ENCODE peak calls at places on chromosomes 16 and 17, in nine cellular contexts. M, K, G, D, O, L, P, E and W are unnamed samples.
A peak's percentile ranks its signal among the peaks of the same experiment; 100 is the strongest.

GRCh38 chr17:3964203-3965122 is at the start of gene ATP2A3:
- DNase-seq in P (peak; percentile 78), E (no peak), D (no peak), O (no peak), K (peak; percentile 44), G (peak; percentile 61), M (peak; percentile 57), L (no peak), W (peak; percentile 69)

GRCh38 chr17:82878545-82878944 is 38.7 kb upstream of the ZNF750 start:
- DNase-seq in O (no peak), P (no peak), E (no peak), K (no peak), M (no peak), D (no peak), G (peak; percentile 61), L (no peak), W (no peak)

GRCh38 chr17:57739402-57740224 is 5.5 kb downstream of the CCDC182 start:
- DNase-seq in M (no peak), E (no peak), K (no peak), P (peak; percentile 77), G (no peak), L (peak; percentile 69), D (peak; percentile 61), O (no peak), W (no peak)

GRCh38 chr17:1398900-1399299 is 1.1 kb downstream of the YWHAE start:
- DNase-seq in P (no peak), G (no peak), M (no peak), K (no peak), D (no peak), L (no peak), E (peak; percentile 40), O (no peak), W (no peak)

GRCh38 chr17:28896884-28897768 is at the start of gene FLOT2:
- DNase-seq in K (peak; percentile 50), G (peak; percentile 84), P (peak; percentile 88), M (peak; percentile 57), D (no peak), E (peak; percentile 30), L (peak; percentile 79), O (peak; percentile 59), W (peak; percentile 70)

GRCh38 chr17:40536731-40537171 is 28.5 kb downstream of the CCR7 start:
- DNase-seq in K (no peak), L (peak; percentile 46), D (no peak), O (no peak), M (no peak), G (no peak), P (no peak), E (peak; percentile 75), W (no peak)

GRCh38 chr16:56269824-56270684 is 78.8 kb downstream of the GNAO1 start:
- DNase-seq in E (peak; percentile 86), O (no peak), P (peak; percentile 66), M (no peak), D (no peak), L (no peak), K (no peak), G (no peak), W (no peak)

GRCh38 chr17:39973496-39973895 is 7.1 kb upstream of the PSMD3 start:
- DNase-seq in O (no peak), E (no peak), M (no peak), P (no peak), L (no peak), K (no peak), G (no peak), D (no peak), W (no peak)

GRCh38 chr17:266219-266618 is 84.8 kb upstream of the DOC2B start:
- DNase-seq in E (no peak), L (no peak), G (peak; percentile 20), P (no peak), K (peak; percentile 4), D (no peak), O (no peak), M (no peak), W (no peak)

GRCh38 chr16:3020604-3021448 is 658 bp downstream of the TNFRSF12A start:
- DNase-seq in P (peak; percentile 95), L (peak; percentile 68), E (peak; percentile 89), G (peak; percentile 89), M (peak; percentile 54), D (peak; percentile 66), K (peak; percentile 95), O (peak; percentile 64), W (no peak)

GRCh38 chr17:35847633-35848373 is 20.9 kb downstream of the HEATR9 start:
- DNase-seq in L (no peak), P (no peak), M (no peak), K (no peak), E (no peak), G (no peak), D (no peak), O (no peak), W (no peak)

GRCh38 chr17:8272421-8272820 is 16.0 kb upstream of the RANGRF start:
- DNase-seq in K (no peak), G (no peak), D (no peak), M (no peak), L (no peak), O (no peak), E (no peak), P (no peak), W (no peak)

GRCh38 chr17:6021011-6021400 is 49.2 kb upstream of the WSCD1 start:
- DNase-seq in L (no peak), O (no peak), K (no peak), M (no peak), D (no peak), E (no peak), P (no peak), G (no peak), W (no peak)

GRCh38 chr17:49003557-49004511 is 6.6 kb downstream of the IGF2BP1 start:
- DNase-seq in G (no peak), P (peak; percentile 75), D (no peak), O (no peak), E (peak; percentile 37), K (no peak), M (no peak), L (no peak), W (no peak)
- H3K4me3 ChIP-seq in G (no peak overlapping the region), P (peak overlapping the region; percentile 78), D (peak overlapping the region; percentile 4), O (peak overlapping the region; percentile 75), E (peak overlapping the region; percentile 96), K (no peak overlapping the region), M (no peak overlapping the region), L (no peak overlapping the region), W (no peak overlapping the region)

GRCh38 chr16:50696575-50697420 is 3.4 kb downstream of the NOD2 start:
- DNase-seq in M (peak; percentile 27), D (peak; percentile 81), E (peak; percentile 26), K (peak; percentile 35), G (peak; percentile 93), O (no peak), P (no peak), L (peak; percentile 51), W (no peak)
- H3K27ac ChIP-seq in M (no peak overlapping the region), D (peak overlapping the region; percentile 41), E (no peak overlapping the region), K (peak overlapping the region; percentile 44), G (peak overlapping the region; percentile 83), O (no peak overlapping the region), P (no peak overlapping the region), L (no peak overlapping the region), W (no peak overlapping the region)

GRCh38 chr17:62630365-62631085 is 3.1 kb downstream of the MRC2 start:
- DNase-seq in L (no peak), O (no peak), G (no peak), E (peak; percentile 59), D (no peak), K (no peak), M (no peak), P (no peak), W (no peak)
- H3K4me3 ChIP-seq in L (no peak overlapping the region), O (no peak overlapping the region), G (no peak overlapping the region), E (no peak overlapping the region), D (no peak overlapping the region), K (no peak overlapping the region), M (no peak overlapping the region), P (no peak overlapping the region), W (no peak overlapping the region)

GRCh38 chr17:49708515-49709161 is 874 bp upstream of the SLC35B1 start:
- DNase-seq in L (no peak), M (no peak), K (no peak), G (no peak), D (no peak), E (no peak), O (no peak), P (peak; percentile 61), W (no peak)
- H3K27ac ChIP-seq in L (no peak overlapping the region), M (peak overlapping the region; percentile 95), K (peak overlapping the region; percentile 97), G (peak overlapping the region; percentile 93), D (peak overlapping the region; percentile 24), E (peak overlapping the region; percentile 27), O (no peak overlapping the region), P (peak overlapping the region; percentile 73), W (peak overlapping the region; percentile 94)

GRCh38 chr17:19305761-19306159 is 56.8 kb downstream of the B9D1 start:
- DNase-seq in O (no peak), E (no peak), M (no peak), G (no peak), P (no peak), L (no peak), D (no peak), K (no peak), W (no peak)
- H3K4me3 ChIP-seq in O (no peak overlapping the region), E (no peak overlapping the region), M (no peak overlapping the region), G (no peak overlapping the region), P (no peak overlapping the region), L (no peak overlapping the region), D (no peak overlapping the region), K (no peak overlapping the region), W (no peak overlapping the region)

DNA sequence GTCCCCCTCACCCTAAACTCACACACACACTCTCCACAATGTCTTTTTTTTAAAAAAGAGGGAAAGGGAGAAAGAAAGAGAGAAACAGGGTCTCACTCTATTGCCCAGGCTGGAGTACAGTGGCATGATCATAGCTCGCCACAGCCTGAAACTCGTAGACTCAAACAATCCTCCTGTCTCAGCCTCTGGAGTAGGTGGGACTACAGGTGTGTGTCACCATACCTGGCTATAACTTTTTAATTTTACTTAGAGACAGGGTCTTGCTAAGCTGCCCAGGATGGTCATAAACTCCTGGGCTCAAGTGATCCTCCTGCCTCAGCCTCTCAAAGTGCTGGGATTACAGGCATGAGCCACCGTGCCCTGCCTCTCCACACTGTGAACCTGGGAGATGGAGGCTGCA is 24.9 kb downstream of the LITAF start:
- DNase-seq in M (no peak), O (no peak), E (no peak), P (no peak), K (no peak), D (no peak), G (no peak), L (no peak), W (no peak)
- H3K27ac ChIP-seq in M (peak overlapping the region; percentile 90), O (no peak overlapping the region), E (peak overlapping the region; percentile 36), P (peak overlapping the region; percentile 84), K (peak overlapping the region; percentile 15), D (no peak overlapping the region), G (peak overlapping the region; percentile 18), L (no peak overlapping the region), W (peak overlapping the region; percentile 89)

DNA sequence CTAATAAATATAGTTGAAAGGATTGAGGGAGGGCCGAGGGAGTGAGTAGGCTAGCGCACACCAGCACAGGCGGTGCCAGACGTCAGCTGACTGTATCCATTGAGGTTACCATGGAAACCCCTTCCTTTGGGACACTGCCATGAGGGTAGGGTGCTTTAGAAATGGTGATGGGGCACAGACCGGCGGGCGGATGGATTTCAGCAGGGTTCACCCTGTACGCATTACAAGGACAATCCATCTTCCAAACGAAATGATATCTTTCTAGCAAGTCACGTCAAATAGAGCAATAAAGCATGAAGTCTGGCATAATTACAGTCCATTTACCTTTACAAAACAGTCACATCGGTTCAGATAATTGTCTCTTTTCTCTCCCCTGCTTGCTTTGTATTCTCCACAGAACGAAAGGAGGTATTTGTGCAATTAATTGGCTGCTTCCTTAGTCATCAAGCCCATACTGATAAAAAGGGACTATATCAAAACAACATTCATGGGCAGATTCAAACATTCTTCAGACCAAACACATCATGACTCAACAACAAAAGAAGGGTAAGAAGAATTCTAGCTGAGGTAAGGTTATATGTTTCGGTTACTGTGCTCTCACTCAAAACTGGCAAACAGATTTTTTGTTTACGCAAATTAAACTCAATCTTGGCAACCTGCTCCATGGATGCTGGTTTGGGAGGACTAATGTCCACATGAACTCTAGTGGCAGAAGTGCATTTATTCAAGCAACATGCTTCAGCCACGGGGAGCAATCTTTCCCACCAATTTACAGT is 140.6 kb downstream of the CDK5R1 start:
- DNase-seq in L (peak; percentile 14), G (no peak), M (no peak), K (peak; percentile 14), P (peak; percentile 98), O (peak; percentile 58), D (no peak), E (no peak), W (no peak)
- H3K4me3 ChIP-seq in L (no peak overlapping the region), G (no peak overlapping the region), M (no peak overlapping the region), K (no peak overlapping the region), P (no peak overlapping the region), O (no peak overlapping the region), D (no peak overlapping the region), E (no peak overlapping the region), W (no peak overlapping the region)